ENCODE peak calls at places on chromosome 22, in four cellular contexts. E is adipocyte, X is GM12865, G is breast epithelium. U is an unnamed sample.

GRCh38 chr22:17570851-17571631 is 7.7 kb downstream of the SLC25A18 start:
- DNase-seq in E (peak; percentile 71), G (peak; percentile 72), X (no peak), U (peak; percentile 83)

GRCh38 chr22:50609599-50609998 is 9.0 kb downstream of the MAPK8IP2 start:
- DNase-seq in E (no peak), X (no peak), G (no peak), U (no peak)

GRCh38 chr22:17647996-17648395 is 9.4 kb downstream of the BCL2L13 start:
- DNase-seq in G (no peak), X (no peak), E (no peak), U (no peak)

GRCh38 chr22:26172389-26172990 is 3.2 kb downstream of the SEZ6L start:
- DNase-seq in E (peak; percentile 41), G (no peak), X (peak; percentile 57), U (peak; percentile 22)

GRCh38 chr22:30905696-30906341 is 62.8 kb downstream of the MORC2 start:
- DNase-seq in X (no peak), G (no peak), E (no peak), U (no peak)

GRCh38 chr22:43266117-43266516 is 77.1 kb downstream of the SCUBE1 start:
- DNase-seq in G (no peak), E (no peak), X (no peak), U (no peak)

GRCh38 chr22:41713004-41713403 is 13.7 kb downstream of the MEI1 start:
- DNase-seq in G (no peak), E (no peak), X (no peak), U (no peak)

GRCh38 chr22:40605676-40606250 is 30.8 kb downstream of the MRTFA start:
- DNase-seq in X (no peak), G (no peak), E (peak; percentile 59), U (peak; percentile 66)

GRCh38 chr22:26322179-26322905 is 106.7 kb upstream of the ASPHD2 start:
- DNase-seq in G (no peak), E (peak; percentile 93), X (no peak), U (peak; percentile 97)

GRCh38 chr22:22798232-22798616 is 89.4 kb upstream of the IGLL5 start:
- DNase-seq in G (no peak), E (no peak), X (no peak), U (no peak)

GRCh38 chr22:21816787-21817496 is 50.5 kb downstream of the MAPK1 start:
- DNase-seq in X (peak; percentile 82), E (peak; percentile 92), G (no peak), U (peak; percentile 94)

GRCh38 chr22:50696799-50697561 is 24.4 kb downstream of the SHANK3 start:
- DNase-seq in G (no peak), E (peak; percentile 72), X (no peak), U (peak; percentile 11)

GRCh38 chr22:24925586-24926427 is 20.7 kb downstream of the LHFPL7 start:
- DNase-seq in X (no peak), E (no peak), G (no peak), U (no peak)
- H3K4me3 ChIP-seq in X (no peak overlapping the region), E (no peak overlapping the region), G (no peak overlapping the region), U (no peak overlapping the region)

GRCh38 chr22:46417769-46418168 is 82.3 kb downstream of the TRMU start:
- DNase-seq in G (no peak), E (no peak), X (no peak), U (no peak)

GRCh38 chr22:46418827-46419226 is 83.3 kb downstream of the TRMU start:
- DNase-seq in E (no peak), G (no peak), X (no peak), U (no peak)

GRCh38 chr22:46417268-46417580 is 81.7 kb downstream of the TRMU start:
- DNase-seq in E (no peak), G (no peak), X (no peak), U (no peak)

GRCh38 chr22:46421272-46421671 is 85.8 kb downstream of the TRMU start:
- DNase-seq in G (no peak), E (no peak), X (peak; percentile 37), U (no peak)

GRCh38 chr22:46419754-46420571 is 84.4 kb downstream of the TRMU start:
- DNase-seq in E (no peak), X (no peak), G (no peak), U (no peak)
- H3K4me3 ChIP-seq in E (no peak overlapping the region), X (no peak overlapping the region), G (no peak overlapping the region), U (no peak overlapping the region)

GRCh38 chr22:32204856-32205722 is at the start of gene RFPL2:
- DNase-seq in X (no peak), G (no peak), E (no peak), U (peak; percentile 1)
- H3K4me3 ChIP-seq in X (no peak within 1 kb of the TSS), G (peak within 1 kb of the TSS; percentile 48), E (no peak within 1 kb of the TSS), U (no peak within 1 kb of the TSS)

DNA sequence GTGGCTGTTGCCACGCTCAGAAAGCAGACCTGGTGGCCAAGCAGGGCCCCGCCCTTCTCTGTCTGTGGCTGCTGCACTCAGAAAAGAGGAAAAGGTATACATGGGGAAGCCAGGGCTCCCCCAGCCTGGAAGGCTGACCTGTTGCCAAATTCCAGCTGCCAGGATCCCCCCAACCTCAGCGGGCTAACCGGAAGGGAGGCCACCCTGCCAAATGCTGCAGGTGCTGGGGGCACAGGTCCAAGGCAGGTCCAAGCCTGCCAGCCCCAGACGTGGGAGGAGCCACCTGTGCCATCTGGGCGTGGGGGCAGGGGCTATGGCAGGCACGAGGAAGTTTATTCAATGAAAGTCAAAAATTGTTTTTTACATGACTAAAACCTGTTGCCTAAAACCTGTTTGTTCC is 2.6 kb downstream of the NPTXR start:
- DNase-seq in G (no peak), X (no peak), E (no peak), U (no peak)
- H3K4me3 ChIP-seq in G (no peak overlapping the region), X (no peak overlapping the region), E (no peak overlapping the region), U (no peak overlapping the region)

U was measured in AG10803.